ENCODE peak calls at places on chromosome 1, in seven cellular contexts. One of them, this sample, is unnamed.

GRCh38 chr1:229275005-229275404 is 4.1 kb downstream of the RAB4A start:
- DNase-seq in heart right ventricle: no peak
- DNase-seq in Peyer's patch: no peak
- DNase-seq in lower leg skin: no peak
- DNase-seq in pancreas: no peak
- DNase-seq in epithelial cell of proximal tubule: no peak
- DNase-seq in K562: no peak
- DNase-seq in this sample: no peak

GRCh38 chr1:156813750-156814570 is 2.7 kb downstream of the SH2D2A start:
- DNase-seq in heart right ventricle: peak; percentile 42
- DNase-seq in Peyer's patch: peak; percentile 62
- DNase-seq in lower leg skin: no peak
- DNase-seq in pancreas: peak; percentile 88
- DNase-seq in epithelial cell of proximal tubule: no peak
- DNase-seq in K562: peak; percentile 95
- DNase-seq in this sample: no peak

GRCh38 chr1:183804382-183804781 is 538 bp upstream of the RGL1 start:
- DNase-seq in heart right ventricle: no peak
- DNase-seq in Peyer's patch: no peak
- DNase-seq in lower leg skin: no peak
- DNase-seq in pancreas: no peak
- DNase-seq in epithelial cell of proximal tubule: no peak
- DNase-seq in K562: no peak
- DNase-seq in this sample: no peak

GRCh38 chr1:199279872-199280649 is 641.2 kb downstream of the PTPRC start:
- DNase-seq in heart right ventricle: no peak
- DNase-seq in Peyer's patch: no peak
- DNase-seq in lower leg skin: no peak
- DNase-seq in pancreas: no peak
- DNase-seq in epithelial cell of proximal tubule: no peak
- DNase-seq in K562: no peak
- DNase-seq in this sample: no peak

GRCh38 chr1:238409947-238410346 is 519.2 kb upstream of the ZP4 start:
- DNase-seq in heart right ventricle: peak; percentile 20
- DNase-seq in Peyer's patch: no peak
- DNase-seq in lower leg skin: no peak
- DNase-seq in pancreas: no peak
- DNase-seq in epithelial cell of proximal tubule: peak; percentile 26
- DNase-seq in K562: no peak
- DNase-seq in this sample: no peak

GRCh38 chr1:91741301-91741700 is 144.7 kb downstream of the TGFBR3 start:
- DNase-seq in heart right ventricle: no peak
- DNase-seq in Peyer's patch: no peak
- DNase-seq in lower leg skin: no peak
- DNase-seq in pancreas: no peak
- DNase-seq in epithelial cell of proximal tubule: no peak
- DNase-seq in K562: no peak
- DNase-seq in this sample: no peak

GRCh38 chr1:215718888-215719287 is 151.8 kb downstream of the KCTD3 start:
- DNase-seq in heart right ventricle: no peak
- DNase-seq in Peyer's patch: no peak
- DNase-seq in lower leg skin: no peak
- DNase-seq in pancreas: no peak
- DNase-seq in epithelial cell of proximal tubule: no peak
- DNase-seq in K562: no peak
- DNase-seq in this sample: no peak

GRCh38 chr1:113768916-113769598 is 9.8 kb upstream of the PHTF1 start:
- DNase-seq in heart right ventricle: no peak
- DNase-seq in Peyer's patch: no peak
- DNase-seq in lower leg skin: no peak
- DNase-seq in pancreas: no peak
- DNase-seq in epithelial cell of proximal tubule: no peak
- DNase-seq in K562: no peak
- DNase-seq in this sample: no peak

GRCh38 chr1:82598816-82599215 is 798.1 kb downstream of the ADGRL2 start:
- DNase-seq in heart right ventricle: no peak
- DNase-seq in Peyer's patch: no peak
- DNase-seq in lower leg skin: no peak
- DNase-seq in pancreas: no peak
- DNase-seq in epithelial cell of proximal tubule: no peak
- DNase-seq in K562: no peak
- DNase-seq in this sample: no peak

GRCh38 chr1:216820345-216820744 is 97.1 kb upstream of the ESRRG start:
- DNase-seq in heart right ventricle: no peak
- DNase-seq in Peyer's patch: no peak
- DNase-seq in lower leg skin: no peak
- DNase-seq in pancreas: no peak
- DNase-seq in epithelial cell of proximal tubule: no peak
- DNase-seq in K562: no peak
- DNase-seq in this sample: no peak

GRCh38 chr1:31127266-31127665 is 61.7 kb upstream of the PUM1 start:
- DNase-seq in heart right ventricle: no peak
- DNase-seq in Peyer's patch: no peak
- DNase-seq in lower leg skin: no peak
- DNase-seq in pancreas: no peak
- DNase-seq in epithelial cell of proximal tubule: no peak
- DNase-seq in K562: no peak
- DNase-seq in this sample: no peak

GRCh38 chr1:19109545-19109944 is 100.5 kb downstream of the UBR4 start:
- DNase-seq in heart right ventricle: no peak
- DNase-seq in Peyer's patch: no peak
- DNase-seq in lower leg skin: no peak
- DNase-seq in pancreas: no peak
- DNase-seq in epithelial cell of proximal tubule: no peak
- DNase-seq in K562: no peak
- DNase-seq in this sample: no peak

GRCh38 chr1:19115082-19115808 is 94.8 kb downstream of the UBR4 start:
- DNase-seq in heart right ventricle: no peak
- DNase-seq in Peyer's patch: no peak
- DNase-seq in lower leg skin: no peak
- DNase-seq in pancreas: no peak
- DNase-seq in epithelial cell of proximal tubule: no peak
- DNase-seq in K562: no peak
- DNase-seq in this sample: peak; percentile 72

GRCh38 chr1:19110266-19110927 is 99.7 kb downstream of the UBR4 start:
- DNase-seq in heart right ventricle: no peak
- DNase-seq in Peyer's patch: no peak
- DNase-seq in lower leg skin: no peak
- DNase-seq in pancreas: no peak
- DNase-seq in epithelial cell of proximal tubule: peak; percentile 78
- DNase-seq in K562: no peak
- DNase-seq in this sample: no peak

DNA sequence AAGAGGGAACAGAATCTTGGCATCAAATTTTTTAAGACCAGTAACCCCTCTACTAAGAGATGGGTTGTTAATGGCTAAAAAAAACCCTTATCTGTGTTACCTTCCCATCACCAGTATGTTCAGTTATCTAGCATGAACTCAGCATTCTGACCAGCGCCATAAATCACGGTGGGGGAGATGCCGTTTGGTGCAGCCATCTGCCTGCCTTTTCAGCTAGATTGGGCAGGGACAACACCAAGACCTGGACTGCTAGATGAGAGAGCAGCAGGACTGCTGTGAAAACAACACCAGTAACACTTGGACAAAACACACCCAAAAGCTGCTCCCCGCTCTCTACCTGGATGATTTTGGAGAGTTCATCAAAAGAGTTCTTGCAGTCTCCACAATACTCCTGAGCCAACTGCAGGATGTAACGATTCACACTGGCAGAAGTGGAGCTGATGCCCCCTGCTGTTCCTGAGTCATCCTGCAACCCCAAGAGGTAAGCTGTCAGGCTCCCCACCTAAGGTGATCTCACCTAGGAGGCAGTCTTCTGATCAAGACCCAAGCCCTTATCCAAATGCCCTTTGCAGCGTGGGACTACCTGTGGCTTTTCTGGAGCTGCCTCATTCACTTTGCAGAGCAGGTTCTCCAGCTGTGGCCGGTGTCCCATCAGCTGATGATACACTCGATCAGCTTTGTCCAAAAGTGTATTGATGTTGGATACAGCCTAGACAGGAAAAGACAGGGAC is 96.5 kb downstream of the UBR4 start:
- DNase-seq in heart right ventricle: no peak
- DNase-seq in Peyer's patch: no peak
- DNase-seq in lower leg skin: no peak
- DNase-seq in pancreas: no peak
- DNase-seq in epithelial cell of proximal tubule: no peak
- DNase-seq in K562: peak; percentile 82
- DNase-seq in this sample: no peak
- TF ChIP-seq CTCF in heart right ventricle: peak; percentile 55
- TF ChIP-seq CTCF in Peyer's patch: peak; percentile 45
- TF ChIP-seq CTCF in lower leg skin: no peak
- TF ChIP-seq CTCF in pancreas: peak; percentile 37
- TF ChIP-seq CTCF in epithelial cell of proximal tubule: peak; percentile 74
- TF ChIP-seq CTCF in K562: peak; percentile 74
- TF ChIP-seq CTCF in this sample: peak; percentile 45

GRCh38 chr1:102531031-102531430 is 534.3 kb upstream of the OLFM3 start:
- DNase-seq in heart right ventricle: no peak
- DNase-seq in Peyer's patch: no peak
- DNase-seq in lower leg skin: no peak
- DNase-seq in pancreas: no peak
- DNase-seq in epithelial cell of proximal tubule: no peak
- DNase-seq in K562: no peak
- DNase-seq in this sample: no peak
- TF ChIP-seq CTCF in heart right ventricle: no peak
- TF ChIP-seq CTCF in Peyer's patch: no peak
- TF ChIP-seq CTCF in lower leg skin: no peak
- TF ChIP-seq CTCF in pancreas: no peak
- TF ChIP-seq CTCF in epithelial cell of proximal tubule: no peak
- TF ChIP-seq CTCF in K562: no peak
- TF ChIP-seq CTCF in this sample: no peak

GRCh38 chr1:165828581-165829329 is 1.3 kb downstream of the UCK2 start:
- DNase-seq in heart right ventricle: peak; percentile 42
- DNase-seq in Peyer's patch: peak; percentile 32
- DNase-seq in lower leg skin: peak; percentile 28
- DNase-seq in pancreas: peak; percentile 74
- DNase-seq in epithelial cell of proximal tubule: peak; percentile 61
- DNase-seq in K562: peak; percentile 57
- DNase-seq in this sample: no peak

GRCh38 chr1:165828103-165828558 is 717 bp downstream of the UCK2 start:
- DNase-seq in heart right ventricle: peak; percentile 18
- DNase-seq in Peyer's patch: peak; percentile 39
- DNase-seq in lower leg skin: no peak
- DNase-seq in pancreas: peak; percentile 70
- DNase-seq in epithelial cell of proximal tubule: no peak
- DNase-seq in K562: no peak
- DNase-seq in this sample: peak; percentile 85

GRCh38 chr1:165826565-165826964 is 849 bp upstream of the UCK2 start:
- DNase-seq in heart right ventricle: no peak
- DNase-seq in Peyer's patch: no peak
- DNase-seq in lower leg skin: no peak
- DNase-seq in pancreas: no peak
- DNase-seq in epithelial cell of proximal tubule: no peak
- DNase-seq in K562: no peak
- DNase-seq in this sample: no peak

GRCh38 chr1:165829888-165830287 is 2.5 kb downstream of the UCK2 start:
- DNase-seq in heart right ventricle: no peak
- DNase-seq in Peyer's patch: no peak
- DNase-seq in lower leg skin: no peak
- DNase-seq in pancreas: no peak
- DNase-seq in epithelial cell of proximal tubule: no peak
- DNase-seq in K562: no peak
- DNase-seq in this sample: no peak

DNA sequence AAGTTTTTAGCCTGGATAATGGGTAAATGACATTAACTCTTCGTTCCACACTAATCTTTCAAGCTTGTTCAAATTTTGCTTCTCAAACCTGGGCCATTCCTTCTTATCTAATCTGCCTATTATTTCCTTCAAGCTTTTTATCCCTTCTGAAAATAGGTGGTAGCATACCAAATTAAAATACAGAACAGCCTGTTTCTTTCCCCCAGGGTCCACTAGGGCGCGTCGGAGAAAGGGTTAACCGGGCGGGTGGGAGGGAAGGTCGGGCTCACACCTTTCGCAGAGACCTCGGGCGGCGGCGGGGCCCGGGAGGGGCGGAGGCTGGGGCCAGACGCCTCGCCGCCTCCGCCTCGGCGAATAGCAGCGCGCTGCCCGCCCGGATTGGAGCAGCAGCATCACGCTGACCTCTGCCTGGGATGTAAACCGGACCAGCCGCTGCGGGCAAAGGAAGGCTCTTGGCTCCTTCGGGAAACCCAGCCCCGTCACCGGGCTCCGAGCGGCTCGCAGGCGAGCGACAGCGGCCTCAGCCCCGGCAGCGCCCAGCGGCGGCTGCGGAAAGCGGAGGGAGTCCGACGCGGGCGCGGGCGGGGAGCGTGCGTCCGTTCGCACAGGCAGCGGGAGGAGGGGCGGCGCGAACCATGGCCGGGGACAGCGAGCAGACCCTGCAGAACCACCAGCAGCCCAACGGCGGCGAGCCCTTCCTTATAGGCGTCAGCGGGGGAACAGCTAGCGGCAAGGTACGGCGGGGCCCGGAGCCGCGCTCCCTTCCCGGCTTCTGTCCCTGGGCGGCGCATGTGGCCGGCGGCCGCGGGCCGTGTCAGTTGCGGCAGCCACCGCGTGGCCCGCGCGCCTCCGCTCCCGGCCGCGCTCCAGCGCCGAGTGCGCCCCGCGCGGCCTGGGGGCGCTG is at the start of gene UCK2:
- DNase-seq in heart right ventricle: peak; percentile 67
- DNase-seq in Peyer's patch: peak; percentile 66
- DNase-seq in lower leg skin: peak; percentile 29
- DNase-seq in pancreas: peak; percentile 93
- DNase-seq in epithelial cell of proximal tubule: no peak
- DNase-seq in K562: peak; percentile 89
- DNase-seq in this sample: peak; percentile 90
- TF ChIP-seq CTCF in heart right ventricle: no peak
- TF ChIP-seq CTCF in Peyer's patch: peak; percentile 28
- TF ChIP-seq CTCF in lower leg skin: no peak
- TF ChIP-seq CTCF in pancreas: no peak
- TF ChIP-seq CTCF in epithelial cell of proximal tubule: no peak
- TF ChIP-seq CTCF in K562: peak; percentile 0
- TF ChIP-seq CTCF in this sample: peak; percentile 12

DNA sequence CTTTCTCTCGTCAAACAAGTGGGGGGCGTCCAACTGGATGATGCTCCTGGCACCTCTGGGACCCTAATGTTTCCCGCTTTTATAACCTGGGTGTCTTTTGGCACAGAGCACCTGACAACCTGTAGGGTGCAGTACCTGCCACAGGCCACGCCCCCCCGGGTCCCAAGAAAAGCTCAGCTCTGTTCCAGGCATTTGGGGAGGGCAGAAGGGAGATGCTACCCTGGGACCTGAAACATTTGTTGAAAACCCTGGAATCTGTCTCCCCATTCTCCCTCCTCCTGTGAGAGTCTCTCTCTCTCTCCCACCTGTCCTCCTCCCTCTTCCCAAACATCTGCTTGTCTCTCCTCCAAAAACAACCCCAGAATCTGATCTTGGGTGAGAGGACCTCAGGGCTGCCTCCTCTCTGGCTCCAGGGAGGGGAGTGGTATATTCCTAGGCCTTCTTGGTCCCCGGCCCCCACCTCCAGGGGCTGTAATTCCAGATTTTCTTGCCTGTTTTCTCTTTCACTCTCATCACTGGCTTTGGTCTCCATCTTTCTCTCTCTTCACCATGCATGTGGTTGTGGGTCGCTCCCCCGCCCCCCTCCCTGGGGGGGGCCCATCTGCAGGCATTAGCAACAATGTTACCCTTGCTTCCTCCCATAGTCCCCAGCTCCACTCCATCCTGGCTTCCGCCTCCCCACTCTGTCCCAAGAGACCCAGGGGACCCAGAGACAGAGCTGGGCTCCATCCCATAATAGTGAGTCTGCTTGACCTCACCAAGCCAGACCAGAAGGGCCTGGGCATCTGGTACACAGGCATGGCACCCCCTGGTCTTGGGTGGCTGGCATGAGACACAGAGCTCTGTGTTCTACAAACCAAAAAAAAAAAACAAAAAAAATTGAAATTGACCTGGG is 4.1 kb downstream of the AHDC1 start:
- DNase-seq in heart right ventricle: no peak
- DNase-seq in Peyer's patch: no peak
- DNase-seq in lower leg skin: no peak
- DNase-seq in pancreas: no peak
- DNase-seq in epithelial cell of proximal tubule: no peak
- DNase-seq in K562: peak; percentile 54
- DNase-seq in this sample: no peak
- TF ChIP-seq CTCF in heart right ventricle: no peak
- TF ChIP-seq CTCF in Peyer's patch: no peak
- TF ChIP-seq CTCF in lower leg skin: no peak
- TF ChIP-seq CTCF in pancreas: no peak
- TF ChIP-seq CTCF in epithelial cell of proximal tubule: no peak
- TF ChIP-seq CTCF in K562: peak; percentile 2
- TF ChIP-seq CTCF in this sample: no peak

This sample was measured in osteocyte.